ENCODE peak calls at places on chromosomes 11 and 22, in six cellular contexts. Z is endothelial cell of umbilical vein; K is fibroblast of lung; W is effector memory CD4-positive, alpha-beta T cell; R is GM12865; D is kidney epithelial cell. Y is an unnamed sample.

GRCh38 chr22:24845036-24845918 is 39.3 kb downstream of the SGSM1 start:
- DNase-seq in Z (no peak), W (no peak), D (no peak), R (no peak), K (no peak), Y (peak)

GRCh38 chr22:19892925-19893324 is 38.3 kb upstream of the GNB1L start:
- DNase-seq in W (no peak), K (no peak), D (no peak), Z (no peak), R (no peak), Y (no peak)

GRCh38 chr11:77590194-77590591 is 440 bp downstream of the AQP11 start:
- DNase-seq in R (no peak), D (peak), K (peak), Z (no peak), W (no peak), Y (no peak)

GRCh38 chr22:41917906-41918791 is 3.3 kb upstream of the SHISA8 start:
- DNase-seq in R (peak), K (peak), Z (peak), W (no peak), D (no peak), Y (no peak)

GRCh38 chr11:35040221-35040942 is 98.6 kb upstream of the CD44 start:
- DNase-seq in D (no peak), W (peak), R (peak), K (peak), Z (no peak), Y (no peak)

GRCh38 chr11:125429174-125429707 is 66.8 kb downstream of the FEZ1 start:
- DNase-seq in Z (peak), K (peak), D (no peak), R (peak), W (no peak), Y (no peak)

GRCh38 chr22:24761888-24762675 is 12.4 kb downstream of the PIWIL3 start:
- DNase-seq in Z (peak), W (no peak), K (no peak), D (no peak), R (no peak), Y (no peak)

GRCh38 chr22:49774499-49775151 is 53.0 kb downstream of the BRD1 start:
- DNase-seq in Z (no peak), W (no peak), R (no peak), D (no peak), K (no peak), Y (no peak)

GRCh38 chr11:8111636-8112035 is 30.6 kb downstream of the TUB start:
- DNase-seq in K (no peak), R (no peak), D (no peak), W (no peak), Z (no peak), Y (no peak)

GRCh38 chr11:77557553-77557952 is 32.2 kb upstream of the AQP11 start:
- DNase-seq in R (peak), D (no peak), W (no peak), K (peak), Z (peak), Y (no peak)

GRCh38 chr22:42169055-42169469 is 38.5 kb upstream of the CYP2D6 start:
- DNase-seq in R (peak), W (peak), D (no peak), K (peak), Z (peak), Y (no peak)

GRCh38 chr22:27632451-27633295 is 168.9 kb downstream of the MN1 start:
- DNase-seq in R (no peak), K (no peak), W (no peak), D (no peak), Z (no peak), Y (no peak)

GRCh38 chr11:116903139-116903538 is 65.7 kb upstream of the APOA1 start:
- DNase-seq in K (no peak), Z (no peak), W (no peak), D (no peak), R (no peak), Y (no peak)

GRCh38 chr22:50131894-50132293 is 38.6 kb upstream of the PANX2 start:
- DNase-seq in K (no peak), W (no peak), D (no peak), Z (no peak), R (no peak), Y (no peak)

GRCh38 chr11:128171496-128171895 is 415.9 kb downstream of the ETS1 start:
- DNase-seq in K (no peak), Z (peak), D (no peak), W (no peak), R (no peak), Y (no peak)

GRCh38 chr11:107916671-107917241 is 11.5 kb upstream of the RAB39A start:
- DNase-seq in W (no peak), D (no peak), K (peak), Z (no peak), R (peak), Y (no peak)

GRCh38 chr22:19876941-19877625 is 22.4 kb upstream of the GNB1L start:
- DNase-seq in W (no peak), D (no peak), K (no peak), Z (no peak), R (no peak), Y (no peak)

GRCh38 chr11:19349340-19350025 is 108.7 kb upstream of the E2F8 start:
- DNase-seq in Z (no peak), K (no peak), R (no peak), D (no peak), W (no peak), Y (no peak)

GRCh38 chr11:95241673-95242072 is 10.7 kb upstream of the SESN3 start:
- DNase-seq in Z (no peak), W (no peak), R (peak), K (peak), D (no peak), Y (no peak)

GRCh38 chr11:76839326-76839725 is 21.4 kb upstream of the ACER3 start:
- DNase-seq in K (no peak), R (no peak), W (no peak), Z (peak), D (no peak), Y (no peak)

GRCh38 chr22:41781508-41781906 is 19.0 kb upstream of the CCDC134 start:
- DNase-seq in K (no peak), D (no peak), W (no peak), R (no peak), Z (no peak), Y (no peak)

GRCh38 chr22:29782061-29782845 is 15.1 kb downstream of the UQCR10 start:
- DNase-seq in R (no peak), D (no peak), Z (no peak), K (no peak), W (no peak), Y (no peak)

GRCh38 chr11:128741511-128741910 is 47.6 kb downstream of the FLI1 start:
- DNase-seq in W (no peak), D (no peak), K (no peak), R (no peak), Z (no peak), Y (no peak)

GRCh38 chr11:17629113-17629512 is 82.1 kb downstream of the OTOG start:
- DNase-seq in R (no peak), K (no peak), Z (no peak), W (no peak), D (no peak), Y (no peak)

GRCh38 chr22:47067911-47068654 is 305.6 kb downstream of the TBC1D22A start:
- DNase-seq in R (no peak), K (no peak), D (no peak), W (no peak), Z (no peak), Y (no peak)

GRCh38 chr11:121349790-121350189 is 57.2 kb downstream of the SC5D start:
- DNase-seq in Z (no peak), W (no peak), K (no peak), R (no peak), D (no peak), Y (no peak)

GRCh38 chr11:71214553-71215371 is 37.6 kb downstream of the SHANK2 start:
- DNase-seq in D (no peak), Z (no peak), W (no peak), K (no peak), R (no peak), Y (no peak)

GRCh38 chr11:69634590-69634989 is 6.4 kb upstream of the CCND1 start:
- DNase-seq in Z (no peak), W (no peak), K (no peak), R (no peak), D (no peak), Y (no peak)

GRCh38 chr11:47355283-47356128 is 3.0 kb upstream of the MYBPC3 start:
- DNase-seq in W (no peak), Z (peak), R (peak), K (peak), D (peak), Y (peak)

GRCh38 chr22:17402304-17402703 is 33.0 kb downstream of the CECR2 start:
- DNase-seq in R (no peak), D (no peak), W (no peak), Z (no peak), K (no peak), Y (no peak)

GRCh38 chr11:57476883-57477506 is 16.7 kb downstream of the RTN4RL2 start:
- DNase-seq in K (no peak), D (no peak), R (peak), Z (no peak), W (no peak), Y (no peak)

GRCh38 chr22:23565288-23565941 is 14.7 kb downstream of the IGLL1 start:
- DNase-seq in D (no peak), W (no peak), Z (no peak), R (peak), K (no peak), Y (no peak)

DNA sequence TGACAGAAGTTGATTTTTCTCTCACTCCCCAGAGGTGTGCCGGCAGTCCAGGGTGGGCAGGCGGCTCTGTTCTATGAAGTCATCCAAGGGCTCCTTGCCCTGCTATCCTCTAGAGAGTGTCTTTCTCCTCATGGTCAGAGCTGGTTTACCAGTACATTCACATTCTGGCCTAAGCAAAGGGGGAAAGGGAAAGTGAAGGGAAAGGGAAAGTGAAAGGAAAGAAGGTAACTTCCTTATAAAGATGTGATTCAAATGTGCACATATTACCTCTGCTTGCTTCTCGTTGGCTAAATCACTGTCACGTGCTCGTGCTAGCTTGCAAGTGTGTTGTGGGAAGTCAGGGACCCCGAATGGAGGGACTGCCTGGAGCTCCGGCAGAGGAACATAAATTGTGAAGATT is 2.9 kb upstream of the HTATIP2 start:
- DNase-seq in R (peak), W (no peak), K (peak), D (no peak), Z (no peak), Y (no peak)
- H3K4me3 ChIP-seq in R (no peak), W (no peak), K (no peak), D (no peak), Z (no peak), Y (no peak)

DNA sequence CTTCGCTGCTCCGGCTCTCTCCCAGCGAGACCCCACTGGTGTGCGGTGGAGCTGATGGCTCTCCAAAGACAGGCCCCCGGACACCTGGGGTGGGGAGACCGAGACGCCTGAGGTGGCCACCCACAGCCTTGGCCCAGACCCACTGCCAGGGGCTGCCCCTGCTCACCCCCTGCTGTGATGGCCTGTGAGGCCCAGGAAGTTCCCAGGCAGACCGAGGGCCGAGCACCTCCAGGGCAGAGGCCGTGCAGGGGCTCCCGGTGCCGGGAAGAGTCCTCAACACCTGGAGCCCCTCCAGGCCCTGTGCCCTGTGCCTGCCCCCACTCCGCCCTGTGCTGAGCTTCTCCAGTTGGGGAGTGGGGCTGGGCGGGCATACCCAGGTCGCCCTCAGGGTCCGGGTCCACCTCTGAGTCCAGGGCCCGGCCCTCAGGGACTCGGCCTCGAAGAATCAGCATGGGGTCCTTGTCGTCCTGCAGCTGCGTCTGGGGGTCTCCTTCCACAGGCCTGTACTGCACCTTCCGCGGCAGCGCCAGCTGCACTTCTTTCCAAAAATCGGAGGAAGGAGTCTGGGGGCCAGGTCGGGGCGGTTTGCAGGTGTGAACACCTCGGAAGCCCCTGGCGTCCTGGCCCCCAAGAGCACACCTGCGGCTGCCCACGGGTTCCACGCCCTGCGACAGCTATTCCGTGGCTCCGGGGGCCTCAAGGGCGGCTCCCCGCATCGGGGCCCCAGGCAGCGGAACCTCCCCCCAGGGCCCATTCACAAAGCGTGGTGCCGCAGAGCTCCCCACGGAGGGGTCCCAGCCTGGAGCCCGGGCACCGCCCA is 8.6 kb downstream of the SIGIRR start:
- DNase-seq in W (no peak), D (no peak), Z (no peak), K (no peak), R (no peak), Y (no peak)
- H3K4me3 ChIP-seq in W (peak), D (peak), Z (peak), K (peak), R (peak), Y (peak)

DNA sequence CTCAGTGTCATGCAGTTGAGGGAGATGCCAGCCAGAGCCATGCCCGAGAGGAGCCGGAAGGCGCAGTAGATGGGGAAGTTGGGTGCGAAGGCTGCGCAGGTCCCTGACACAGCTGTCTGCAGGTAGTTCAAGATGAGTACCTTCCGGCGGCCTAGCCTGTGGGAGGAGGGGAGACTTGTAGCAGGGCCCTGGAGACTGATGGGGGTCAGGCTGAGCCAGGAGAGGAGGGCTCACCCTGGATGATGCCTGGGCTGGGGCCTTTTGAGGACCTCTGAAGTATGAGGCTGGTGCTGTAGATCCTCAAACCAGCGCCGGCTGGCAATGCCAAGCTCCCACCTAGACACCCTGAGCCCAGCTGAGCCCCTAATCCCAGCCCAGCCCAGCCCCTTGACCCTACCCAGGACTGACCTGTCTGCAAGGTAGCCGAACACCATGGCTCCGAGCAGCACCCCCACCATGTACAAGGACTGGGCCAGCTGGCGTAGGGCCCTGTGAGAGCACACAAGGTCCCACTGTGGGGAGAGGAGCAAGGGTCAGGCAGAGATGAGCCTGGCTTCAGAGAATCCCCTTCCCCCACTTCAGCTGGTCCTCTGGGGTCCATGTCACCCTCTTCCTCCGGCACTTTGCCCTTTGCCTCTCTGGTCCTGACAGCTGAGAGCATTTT is 1.1 kb downstream of the SLC22A6 start:
- DNase-seq in K (no peak), R (no peak), W (no peak), D (no peak), Z (no peak), Y (no peak)
- H3K4me3 ChIP-seq in K (no peak), R (no peak), W (no peak), D (no peak), Z (no peak), Y (no peak)

DNA sequence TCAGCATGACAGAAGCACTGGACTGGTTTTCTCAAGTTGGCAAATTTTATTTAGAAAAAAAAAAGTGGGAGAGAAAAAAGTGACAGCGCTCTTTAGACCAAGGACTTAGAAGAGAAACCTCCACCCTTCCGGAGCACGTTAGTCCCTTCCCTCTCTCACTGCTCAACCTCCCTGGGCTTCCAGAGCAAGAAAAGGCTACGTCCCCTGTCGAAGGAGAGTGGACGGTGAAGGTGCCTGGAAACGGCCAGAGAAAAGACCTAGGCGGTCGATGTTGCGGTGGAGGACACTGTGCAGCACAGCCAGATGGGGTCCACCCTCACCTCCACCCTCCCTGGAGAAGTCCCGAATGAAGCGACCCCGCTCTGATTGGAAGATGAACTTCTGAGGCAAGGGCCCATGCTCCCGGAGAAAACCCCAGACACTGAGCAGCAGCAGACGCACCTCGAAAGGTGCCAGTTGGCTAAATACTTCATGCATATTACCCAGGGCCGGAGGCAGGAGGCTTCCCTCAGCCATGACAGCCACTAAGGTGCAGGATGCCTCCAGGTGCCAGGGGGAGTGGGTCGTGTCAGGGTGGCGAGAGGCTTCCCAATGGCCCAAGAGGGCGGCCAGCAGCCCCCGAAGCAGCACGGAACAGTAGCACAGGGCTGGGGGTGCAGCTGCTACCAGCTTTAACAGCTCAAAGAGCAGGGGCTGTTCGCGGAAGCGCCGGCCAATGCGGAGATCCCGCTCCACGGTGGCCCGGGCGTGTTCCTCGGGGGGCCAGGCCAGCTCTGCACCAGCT is 604 bp upstream of the GANAB start:
- DNase-seq in Z (no peak), R (no peak), W (no peak), K (no peak), D (no peak), Y (no peak)
- H3K4me3 ChIP-seq in Z (no peak), R (no peak), W (no peak), K (peak), D (no peak), Y (no peak)

GRCh38 chr11:45933846-45934579 is 11.6 kb downstream of the LARGE2 start:
- DNase-seq in Z (no peak), R (no peak), K (no peak), W (no peak), D (no peak), Y (no peak)

GRCh38 chr11:45933131-45933821 is 10.8 kb downstream of the LARGE2 start:
- DNase-seq in R (peak), W (no peak), D (no peak), Z (no peak), K (peak), Y (no peak)

GRCh38 chr11:45931739-45932138 is 9.3 kb downstream of the LARGE2 start:
- DNase-seq in W (no peak), D (no peak), R (no peak), K (no peak), Z (no peak), Y (no peak)

GRCh38 chr11:45930951-45931563 is 8.6 kb downstream of the LARGE2 start:
- DNase-seq in W (no peak), D (no peak), R (no peak), Z (no peak), K (no peak), Y (no peak)

GRCh38 chr11:45932217-45932616 is 9.8 kb downstream of the LARGE2 start:
- DNase-seq in Z (no peak), W (no peak), K (no peak), D (no peak), R (no peak), Y (no peak)
- H3K4me3 ChIP-seq in Z (no peak), W (no peak), K (no peak), D (no peak), R (no peak), Y (no peak)

GRCh38 chr11:67667490-67668190 is 6.8 kb downstream of the ALDH3B2 start:
- DNase-seq in W (no peak), D (no peak), K (no peak), R (peak), Z (no peak), Y (no peak)
- H3K4me3 ChIP-seq in W (no peak), D (no peak), K (no peak), R (no peak), Z (no peak), Y (no peak)

GRCh38 chr11:123429851-123430735 is at the start of gene GRAMD1B:
- DNase-seq in D (no peak), R (peak), K (peak), W (peak), Z (peak), Y (peak)

GRCh38 chr11:123434262-123434661 is 4.2 kb downstream of the GRAMD1B start:
- DNase-seq in W (no peak), D (no peak), K (no peak), Z (peak), R (peak), Y (no peak)

GRCh38 chr11:123430736-123431356 is 777 bp downstream of the GRAMD1B start:
- DNase-seq in R (peak), W (peak), K (peak), Z (peak), D (no peak), Y (no peak)

GRCh38 chr11:123429336-123429735 is 733 bp upstream of the GRAMD1B start:
- DNase-seq in Z (no peak), D (no peak), W (no peak), K (no peak), R (no peak), Y (peak)

DNA sequence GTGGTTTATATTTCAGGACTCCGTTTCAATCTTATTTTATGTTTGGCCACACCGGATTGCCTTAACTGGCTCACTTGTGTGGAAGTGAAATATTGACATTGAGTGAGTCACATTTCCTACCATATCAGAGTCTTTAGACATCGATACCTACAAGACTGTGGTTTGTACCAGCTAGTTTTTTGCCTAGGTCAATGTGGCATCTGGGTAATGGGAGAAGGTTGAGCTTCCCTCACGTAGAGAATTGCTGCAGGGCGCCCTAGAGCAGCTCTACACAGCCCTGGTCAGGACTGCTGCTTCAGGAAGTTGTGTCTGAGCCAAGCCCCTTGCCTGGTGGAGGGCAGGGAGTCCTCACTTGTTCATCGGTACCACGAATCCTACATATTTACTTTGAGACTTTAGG is 1.6 kb downstream of the GRAMD1B start:
- DNase-seq in W (no peak), R (peak), K (no peak), D (no peak), Z (peak), Y (no peak)
- H3K4me3 ChIP-seq in W (peak), R (peak), K (no peak), D (no peak), Z (peak), Y (peak)

GRCh38 chr22:39960791-39961746 is 872 bp downstream of the TMA7B start:
- DNase-seq in K (peak), W (peak), Z (no peak), D (peak), R (peak), Y (peak)
- H3K4me3 ChIP-seq in K (no peak), W (no peak), Z (no peak), D (no peak), R (no peak), Y (no peak)

GRCh38 chr11:113926273-113927183 is 21.9 kb downstream of the HTR3B start:
- DNase-seq in Z (no peak), K (no peak), D (no peak), W (no peak), R (no peak), Y (no peak)
- H3K4me3 ChIP-seq in Z (no peak), K (no peak), D (no peak), W (no peak), R (no peak), Y (no peak)

GRCh38 chr22:22376352-22376706 is 131.7 kb downstream of the VPREB1 start:
- DNase-seq in Z (no peak), W (no peak), D (no peak), K (no peak), R (no peak), Y (no peak)
- H3K4me3 ChIP-seq in Z (no peak), W (no peak), D (no peak), K (no peak), R (no peak), Y (no peak)

Y was measured in BJ.